ENCODE peak calls at places on chromosomes 6 and 20, in nine cellular contexts. R, A, V, Q, W, C, B, M and Y are unnamed samples.
A peak's percentile ranks its signal among the peaks of the same experiment; 100 is the strongest.

GRCh38 chr6:30981942-30982772 is 1.4 kb upstream of the MUC21 start:
- DNase-seq in V (peak; percentile 68), M (peak; percentile 45), Q (peak; percentile 42), W (no peak), B (peak; percentile 45), C (peak; percentile 19), A (peak; percentile 65), R (no peak), Y (no peak)

GRCh38 chr6:160919713-160920112 is 71.9 kb upstream of the MAP3K4 start:
- DNase-seq in B (peak; percentile 19), V (peak; percentile 76), Q (no peak), W (no peak), R (no peak), C (no peak), M (no peak), A (no peak), Y (no peak)

GRCh38 chr20:32761831-32762753 is at the start of gene DNMT3B:
- DNase-seq in C (peak; percentile 73), V (peak; percentile 92), A (peak; percentile 84), B (peak; percentile 90), M (peak; percentile 94), Q (peak; percentile 76), R (peak; percentile 34), W (peak; percentile 61), Y (peak; percentile 61)

GRCh38 chr6:89375902-89376301 is 23.4 kb upstream of the UBE2J1 start:
- DNase-seq in Q (no peak), R (no peak), W (no peak), A (no peak), V (no peak), B (no peak), C (no peak), M (no peak), Y (no peak)

GRCh38 chr6:16684195-16684689 is 77.0 kb downstream of the ATXN1 start:
- DNase-seq in A (peak; percentile 32), M (no peak), R (no peak), C (no peak), Q (no peak), W (no peak), B (no peak), V (no peak), Y (no peak)

GRCh38 chr6:7701212-7701834 is 24.6 kb upstream of the BMP6 start:
- DNase-seq in W (no peak), Q (no peak), M (no peak), C (no peak), R (no peak), B (no peak), A (no peak), V (no peak), Y (no peak)

GRCh38 chr6:31041372-31041974 is 31.2 kb downstream of the MUC22 start:
- DNase-seq in M (no peak), Q (no peak), R (no peak), B (no peak), W (no peak), V (no peak), A (peak; percentile 94), C (peak; percentile 67), Y (no peak)

GRCh38 chr6:14984454-14984853 is 261.4 kb upstream of the JARID2 start:
- DNase-seq in A (no peak), M (no peak), V (peak; percentile 40), C (no peak), W (no peak), R (no peak), B (no peak), Q (no peak), Y (no peak)

GRCh38 chr6:81996414-81996813 is 243.9 kb upstream of the TENT5A start:
- DNase-seq in W (no peak), A (peak; percentile 26), R (no peak), C (no peak), M (no peak), V (peak; percentile 57), Q (no peak), B (no peak), Y (no peak)

GRCh38 chr6:157128235-157128761 is 195.0 kb downstream of the TMEM242 start:
- DNase-seq in A (no peak), V (no peak), C (no peak), Q (no peak), M (no peak), W (no peak), R (no peak), B (no peak), Y (no peak)